ENCODE peak calls at places on chromosomes 6 and 20, in four cellular contexts. K, A, G and O are unnamed samples.

GRCh38 chr20:60001027-60001567 is 42.9 kb downstream of the CDH26 start:
- DNase-seq in K (no peak), A (no peak), G (no peak), O (no peak)

GRCh38 chr6:106460481-106460880 is 100.0 kb downstream of the CRYBG1 start:
- DNase-seq in K (no peak), A (no peak), G (no peak), O (no peak)

GRCh38 chr6:157459327-157459726 is 78.3 kb downstream of the ZDHHC14 start:
- DNase-seq in K (no peak), A (no peak), G (no peak), O (no peak)

GRCh38 chr20:32052090-32052791 is at the start of gene HCK:
- DNase-seq in K (no peak), A (peak; percentile 38), G (no peak), O (peak; percentile 62)

GRCh38 chr6:80182291-80182690 is 75.8 kb downstream of the BCKDHB start:
- DNase-seq in K (no peak), A (no peak), G (no peak), O (no peak)

GRCh38 chr6:45419574-45420082 is 41.9 kb upstream of the SUPT3H start:
- DNase-seq in K (peak; percentile 51), A (no peak), G (peak; percentile 32), O (no peak)

GRCh38 chr6:142886431-142887170 is 58.4 kb downstream of the HIVEP2 start:
- DNase-seq in K (no peak), A (no peak), G (no peak), O (peak; percentile 63)

GRCh38 chr6:33877982-33878381 is 74.2 kb upstream of the MLN start:
- DNase-seq in K (peak; percentile 19), A (no peak), G (no peak), O (no peak)

GRCh38 chr20:34709044-34709835 is 5.1 kb downstream of the TP53INP2 start:
- DNase-seq in K (peak; percentile 84), A (peak; percentile 80), G (peak; percentile 81), O (peak; percentile 91)

GRCh38 chr6:98124176-98124575 is 710.2 kb upstream of the POU3F2 start:
- DNase-seq in K (no peak), A (no peak), G (no peak), O (no peak)

GRCh38 chr20:17505664-17506517 is 25.3 kb downstream of the BFSP1 start:
- DNase-seq in K (no peak), A (no peak), G (no peak), O (no peak)

GRCh38 chr6:30162265-30163089 is 869 bp upstream of the TRIM15 start:
- DNase-seq in K (no peak), A (no peak), G (no peak), O (no peak)

GRCh38 chr20:9442858-9443257 is 71.5 kb upstream of the LAMP5 start:
- DNase-seq in K (no peak), A (no peak), G (no peak), O (no peak)

GRCh38 chr20:17872920-17873319 is 95.7 kb downstream of the SNX5 start:
- DNase-seq in K (no peak), A (peak; percentile 9), G (no peak), O (no peak)

GRCh38 chr6:1176595-1176994 is 135.3 kb upstream of the FOXQ1 start:
- DNase-seq in K (no peak), A (no peak), G (no peak), O (no peak)

GRCh38 chr20:62951896-62952372 is 575 bp upstream of the SLC17A9 start:
- DNase-seq in K (no peak), A (no peak), G (no peak), O (no peak)

GRCh38 chr20:62666736-62667529 is 24.6 kb downstream of the SLCO4A1 start:
- DNase-seq in K (peak; percentile 59), A (peak; percentile 79), G (peak; percentile 59), O (no peak)

GRCh38 chr6:114133816-114134215 is 162.9 kb upstream of the HDAC2 start:
- DNase-seq in K (no peak), A (no peak), G (no peak), O (no peak)
- H3K27me3 ChIP-seq in K (no peaks in the 10 kb centered on the region), A (no peaks in the 10 kb centered on the region), G (no peaks in the 10 kb centered on the region), O (no peaks in the 10 kb centered on the region)

GRCh38 chr6:5994234-5994998 is 12.3 kb downstream of the NRN1 start:
- DNase-seq in K (no peak), A (no peak), G (no peak), O (no peak)
- H3K27me3 ChIP-seq in K (no peaks in the 10 kb centered on the region), A (peaks cover 9% of the 10 kb centered on the region), G (no peaks in the 10 kb centered on the region), O (no peaks in the 10 kb centered on the region)

GRCh38 chr6:6870914-6871313 is 236.8 kb upstream of the RREB1 start:
- DNase-seq in K (no peak), A (no peak), G (no peak), O (no peak)

GRCh38 chr6:6869084-6869483 is 238.7 kb upstream of the RREB1 start:
- DNase-seq in K (no peak), A (no peak), G (no peak), O (no peak)

GRCh38 chr6:6863957-6864639 is 243.7 kb upstream of the RREB1 start:
- DNase-seq in K (no peak), A (no peak), G (no peak), O (no peak)

GRCh38 chr6:6865601-6866000 is 242.2 kb upstream of the RREB1 start:
- DNase-seq in K (no peak), A (no peak), G (no peak), O (no peak)

GRCh38 chr6:6866656-6867390 is 240.9 kb upstream of the RREB1 start:
- DNase-seq in K (no peak), A (no peak), G (no peak), O (no peak)
- H3K27me3 ChIP-seq in K (no peaks in the 10 kb centered on the region), A (no peaks in the 10 kb centered on the region), G (no peaks in the 10 kb centered on the region), O (no peaks in the 10 kb centered on the region)

DNA sequence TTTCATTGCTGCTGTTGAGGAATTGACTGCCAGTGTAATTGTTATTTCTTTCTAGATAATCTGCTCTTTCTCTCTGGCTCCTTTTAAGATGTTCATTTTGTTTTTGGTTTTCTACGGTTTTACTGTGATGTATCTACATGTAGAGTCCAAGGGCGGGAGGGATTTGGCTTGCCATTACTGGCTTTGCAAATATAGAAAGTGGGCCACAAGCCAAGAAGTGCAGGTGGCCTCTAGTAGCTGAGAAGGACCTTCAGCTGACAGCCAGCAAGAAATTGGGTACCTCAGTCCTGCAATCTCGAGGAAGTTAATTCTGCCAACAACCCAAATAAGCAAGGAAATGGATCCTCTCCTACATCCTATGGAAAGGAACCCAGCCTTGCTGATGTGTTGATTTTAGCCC is 42.8 kb upstream of the GLP1R start:
- DNase-seq in K (peak; percentile 38), A (no peak), G (no peak), O (no peak)
- H3K27me3 ChIP-seq in K (no peaks in the 10 kb centered on the region), A (no peaks in the 10 kb centered on the region), G (no peaks in the 10 kb centered on the region), O (no peaks in the 10 kb centered on the region)